ENCODE peak calls at places on chromosomes 3 and 15, in nine cellular contexts. T, K, H, I, N, J, Y, O and P are unnamed samples.

GRCh38 chr3:193809106-193809505 is 216.1 kb downstream of the OPA1 start:
- DNase-seq in Y (no peak), H (no peak), K (no peak), N (no peak), I (no peak), J (no peak), O (no peak), T (no peak), P (no peak)

GRCh38 chr3:170844377-170844776 is 25.6 kb downstream of the RPL22L1 start:
- DNase-seq in Y (no peak), K (no peak), I (no peak), J (no peak), O (no peak), H (no peak), T (no peak), N (no peak), P (no peak)

GRCh38 chr3:36827133-36827532 is 62.8 kb upstream of the DCLK3 start:
- DNase-seq in Y (no peak), K (no peak), N (no peak), I (no peak), H (no peak), J (no peak), O (no peak), T (no peak), P (no peak)

GRCh38 chr3:13012228-13012691 is 61.0 kb downstream of the IQSEC1 start:
- DNase-seq in H (no peak), J (no peak), T (peak; percentile 97), Y (peak; percentile 70), I (peak; percentile 97), N (no peak), K (peak; percentile 89), O (no peak), P (peak; percentile 38)

GRCh38 chr3:34140606-34141005 is 342.2 kb downstream of the PDCD6IP start:
- DNase-seq in N (no peak), K (no peak), I (no peak), H (no peak), O (no peak), J (no peak), Y (no peak), T (no peak), P (no peak)

GRCh38 chr15:36811903-36812302 is 232.5 kb downstream of the CDIN1 start:
- DNase-seq in I (no peak), T (no peak), H (no peak), N (no peak), O (no peak), K (no peak), Y (no peak), J (no peak), P (no peak)

GRCh38 chr3:195727596-195728195 is 6.9 kb downstream of the MUC20 start:
- DNase-seq in O (no peak), K (no peak), Y (no peak), T (no peak), J (no peak), H (no peak), N (no peak), I (no peak), P (peak; percentile 87)

GRCh38 chr15:98715401-98715800 is 67.1 kb downstream of the IGF1R start:
- DNase-seq in O (no peak), T (no peak), K (no peak), Y (no peak), H (no peak), I (no peak), N (no peak), J (no peak), P (no peak)

GRCh38 chr3:42905740-42906084 is 230 bp upstream of the ZNF662 start:
- DNase-seq in Y (no peak), K (no peak), I (no peak), J (no peak), N (no peak), O (no peak), T (no peak), H (no peak), P (no peak)

GRCh38 chr3:123536153-123536895 is 48.5 kb downstream of the HACD2 start:
- DNase-seq in K (no peak), H (no peak), I (no peak), T (no peak), O (no peak), Y (no peak), J (no peak), N (no peak), P (no peak)

GRCh38 chr3:64797000-64797399 is 109.2 kb upstream of the ADAMTS9 start:
- DNase-seq in I (no peak), K (no peak), N (no peak), Y (no peak), J (no peak), T (no peak), H (no peak), O (no peak), P (no peak)

GRCh38 chr15:91407237-91407889 is 307.3 kb downstream of the SV2B start:
- DNase-seq in K (no peak), J (no peak), N (peak; percentile 42), O (no peak), H (no peak), I (no peak), T (peak; percentile 25), Y (peak; percentile 45), P (no peak)

GRCh38 chr3:42745776-42746454 is 27.1 kb downstream of the CCDC13 start:
- DNase-seq in K (no peak), Y (no peak), T (no peak), I (no peak), O (no peak), N (peak; percentile 26), J (no peak), H (no peak), P (no peak)

GRCh38 chr3:26437678-26438077 is 184.9 kb upstream of the LRRC3B start:
- DNase-seq in J (no peak), T (no peak), O (no peak), N (no peak), K (no peak), H (no peak), I (no peak), Y (no peak), P (no peak)

GRCh38 chr3:168267179-168267578 is 171.5 kb upstream of the GOLIM4 start:
- DNase-seq in I (no peak), K (no peak), O (no peak), T (no peak), N (no peak), Y (no peak), J (no peak), H (no peak), P (no peak)

GRCh38 chr3:30749230-30749629 is 142.8 kb downstream of the TGFBR2 start:
- DNase-seq in N (no peak), T (no peak), I (no peak), K (no peak), O (no peak), J (no peak), Y (no peak), H (no peak), P (no peak)

GRCh38 chr3:120615863-120616599 is 19.9 kb downstream of the NDUFB4 start:
- DNase-seq in K (no peak), J (no peak), Y (peak; percentile 64), N (peak; percentile 30), T (peak; percentile 8), H (no peak), O (no peak), I (no peak), P (no peak)

GRCh38 chr15:70196314-70197291 is 98.9 kb upstream of the TLE3 start:
- DNase-seq in J (peak; percentile 80), O (no peak), I (no peak), N (peak; percentile 94), T (no peak), K (peak; percentile 71), H (no peak), Y (no peak), P (no peak)

GRCh38 chr15:66461917-66462316 is 35.6 kb downstream of the SNAPC5 start:
- DNase-seq in K (no peak), H (no peak), N (no peak), I (no peak), Y (no peak), J (no peak), O (no peak), T (no peak), P (no peak)

GRCh38 chr3:50242778-50243551 is 7.0 kb downstream of the GNAI2 start:
- DNase-seq in J (no peak), O (no peak), K (peak; percentile 88), N (no peak), H (no peak), I (peak; percentile 95), T (peak; percentile 99), Y (peak; percentile 82), P (no peak)

GRCh38 chr3:21795152-21795837 is 44.3 kb upstream of the ZNF385D start:
- DNase-seq in K (no peak), I (no peak), T (no peak), J (peak; percentile 11), O (no peak), Y (peak; percentile 86), N (no peak), H (no peak), P (no peak)

GRCh38 chr3:140530603-140531002 is 147.3 kb upstream of the TRIM42 start:
- DNase-seq in K (no peak), N (no peak), T (no peak), H (no peak), J (no peak), I (no peak), Y (no peak), O (no peak), P (no peak)

GRCh38 chr3:152229692-152230091 is 39.0 kb upstream of the MBNL1 start:
- DNase-seq in J (no peak), Y (no peak), N (no peak), O (no peak), I (no peak), K (no peak), T (no peak), H (no peak), P (no peak)
- TF ChIP-seq CTCF in J (no peak), Y (peak; percentile 49), N (no peak), O (no peak), I (no peak), K (no peak), T (no peak), H (no peak), P (no peak)

GRCh38 chr3:88009066-88009465 is 49.7 kb downstream of the CGGBP1 start:
- DNase-seq in I (no peak), T (no peak), N (no peak), K (no peak), J (no peak), O (no peak), Y (no peak), H (no peak), P (no peak)
- TF ChIP-seq CTCF in I (no peak), T (no peak), N (no peak), K (no peak), J (no peak), O (no peak), Y (no peak), H (no peak), P (no peak)

DNA sequence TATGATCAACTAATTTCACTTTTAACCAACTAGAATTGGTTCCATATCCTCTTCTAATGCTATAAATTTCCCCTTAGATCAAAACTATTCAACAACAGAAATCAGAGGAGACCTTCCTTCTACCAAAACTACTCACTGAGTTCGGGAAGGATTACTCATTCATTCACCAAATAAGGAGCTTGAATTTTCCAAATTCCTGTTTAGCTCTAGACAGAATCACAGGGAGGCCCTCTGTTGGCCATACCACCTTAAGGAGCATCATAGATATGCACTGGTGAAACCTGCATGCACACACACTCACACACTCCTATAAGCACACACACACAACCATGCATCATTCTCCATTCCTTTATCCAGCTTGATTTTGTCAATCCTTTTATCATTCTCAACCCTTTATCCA is 49.0 kb downstream of the SUCLG2 start:
- DNase-seq in Y (no peak), N (no peak), O (no peak), T (no peak), J (no peak), H (no peak), I (no peak), K (no peak), P (no peak)
- TF ChIP-seq CTCF in Y (no peak), N (no peak), O (no peak), T (no peak), J (no peak), H (no peak), I (no peak), K (peak; percentile 13), P (peak; percentile 69)

GRCh38 chr3:56042326-56042951 is 425.8 kb downstream of the ERC2 start:
- DNase-seq in I (no peak), K (no peak), O (no peak), Y (no peak), J (peak; percentile 8), N (no peak), H (no peak), T (peak; percentile 1), P (no peak)
- TF ChIP-seq CTCF in I (no peak), K (peak; percentile 45), O (peak; percentile 73), Y (peak; percentile 41), J (peak; percentile 53), N (peak; percentile 66), H (peak; percentile 62), T (no peak), P (peak; percentile 87)